ENCODE peak calls at places on chromosomes 13 and 19, in four cellular contexts. One of them, this sample, is unnamed.

GRCh38 chr13:53141336-53141735 is 112.7 kb downstream of the OLFM4 start:
- DNase-seq in H1: no peak
- DNase-seq in GM12878: no peak
- DNase-seq in K562: no peak
- DNase-seq in this sample: no peak

GRCh38 chr13:19181621-19182485 is at the start of gene TUBA3C:
- DNase-seq in H1: no peak
- DNase-seq in GM12878: no peak
- DNase-seq in K562: peak
- DNase-seq in this sample: no peak

GRCh38 chr13:73248711-73249580 is 190.1 kb downstream of the KLF5 start:
- DNase-seq in H1: peak
- DNase-seq in GM12878: no peak
- DNase-seq in K562: no peak
- DNase-seq in this sample: no peak

GRCh38 chr13:46627462-46627861 is 74.5 kb downstream of the LRCH1 start:
- DNase-seq in H1: no peak
- DNase-seq in GM12878: no peak
- DNase-seq in K562: no peak
- DNase-seq in this sample: no peak

GRCh38 chr19:4183967-4184717 is 1.7 kb downstream of the ANKRD24 start:
- DNase-seq in H1: no peak
- DNase-seq in GM12878: no peak
- DNase-seq in K562: no peak
- DNase-seq in this sample: no peak

GRCh38 chr13:108225440-108225839 is 7.2 kb downstream of the ABHD13 start:
- DNase-seq in H1: no peak
- DNase-seq in GM12878: no peak
- DNase-seq in K562: no peak
- DNase-seq in this sample: no peak

GRCh38 chr19:3175761-3176714 is 2.5 kb upstream of the S1PR4 start:
- DNase-seq in H1: no peak
- DNase-seq in GM12878: peak
- DNase-seq in K562: no peak
- DNase-seq in this sample: no peak

GRCh38 chr13:50626031-50626643 is 217.4 kb downstream of the DLEU7 start:
- DNase-seq in H1: no peak
- DNase-seq in GM12878: no peak
- DNase-seq in K562: peak
- DNase-seq in this sample: no peak

GRCh38 chr13:111475488-111475887 is 155.0 kb downstream of the TEX29 start:
- DNase-seq in H1: no peak
- DNase-seq in GM12878: no peak
- DNase-seq in K562: no peak
- DNase-seq in this sample: no peak

GRCh38 chr13:111270126-111270525 is 50.3 kb upstream of the TEX29 start:
- DNase-seq in H1: no peak
- DNase-seq in GM12878: no peak
- DNase-seq in K562: no peak
- DNase-seq in this sample: no peak

GRCh38 chr13:62040806-62041205 is 625.2 kb upstream of the PCDH20 start:
- DNase-seq in H1: no peak
- DNase-seq in GM12878: no peak
- DNase-seq in K562: no peak
- DNase-seq in this sample: no peak

GRCh38 chr13:99378985-99379734 is 72.0 kb upstream of the GPR183 start:
- DNase-seq in H1: peak
- DNase-seq in GM12878: no peak
- DNase-seq in K562: no peak
- DNase-seq in this sample: no peak

GRCh38 chr13:76012091-76012721 is 376.1 kb downstream of the LMO7 start:
- DNase-seq in H1: no peak
- DNase-seq in GM12878: no peak
- DNase-seq in K562: no peak
- DNase-seq in this sample: no peak

GRCh38 chr13:30866692-30867669 is 39.1 kb upstream of the MEDAG start:
- DNase-seq in H1: no peak
- DNase-seq in GM12878: no peak
- DNase-seq in K562: no peak
- DNase-seq in this sample: no peak

GRCh38 chr13:111204438-111205177 is 89.5 kb downstream of the ARHGEF7 start:
- DNase-seq in H1: no peak
- DNase-seq in GM12878: no peak
- DNase-seq in K562: peak
- DNase-seq in this sample: peak

GRCh38 chr19:47691782-47692181 is 21.4 kb upstream of the EHD2 start:
- DNase-seq in H1: no peak
- DNase-seq in GM12878: no peak
- DNase-seq in K562: no peak
- DNase-seq in this sample: no peak

GRCh38 chr19:12769689-12770088 is 5.7 kb downstream of the HOOK2 start:
- DNase-seq in H1: peak
- DNase-seq in GM12878: no peak
- DNase-seq in K562: no peak
- DNase-seq in this sample: no peak

GRCh38 chr13:110811008-110811720 is 97.7 kb downstream of the ING1 start:
- DNase-seq in H1: no peak
- DNase-seq in GM12878: no peak
- DNase-seq in K562: no peak
- DNase-seq in this sample: no peak

GRCh38 chr19:46533085-46534081 is 37.7 kb upstream of the PNMA8B start:
- DNase-seq in H1: no peak
- DNase-seq in GM12878: no peak
- DNase-seq in K562: no peak
- DNase-seq in this sample: no peak

GRCh38 chr13:40589285-40590109 is 76.9 kb downstream of the FOXO1 start:
- DNase-seq in H1: no peak
- DNase-seq in GM12878: peak
- DNase-seq in K562: no peak
- DNase-seq in this sample: peak

GRCh38 chr19:4301590-4302237 is 475 bp downstream of the TMIGD2 start:
- DNase-seq in H1: no peak
- DNase-seq in GM12878: no peak
- DNase-seq in K562: no peak
- DNase-seq in this sample: no peak

GRCh38 chr19:47729468-47729798 is 15.9 kb upstream of the NOP53 start:
- DNase-seq in H1: no peak
- DNase-seq in GM12878: no peak
- DNase-seq in K562: peak
- DNase-seq in this sample: no peak

GRCh38 chr13:77207943-77208342 is 119.0 kb downstream of the MYCBP2 start:
- DNase-seq in H1: no peak
- DNase-seq in GM12878: no peak
- DNase-seq in K562: no peak
- DNase-seq in this sample: no peak

GRCh38 chr19:3324405-3324856 is 42.0 kb upstream of the NFIC start:
- DNase-seq in H1: no peak
- DNase-seq in GM12878: no peak
- DNase-seq in K562: peak
- DNase-seq in this sample: peak

GRCh38 chr13:93867481-93867880 is 612.0 kb downstream of the DCT start:
- DNase-seq in H1: no peak
- DNase-seq in GM12878: no peak
- DNase-seq in K562: no peak
- DNase-seq in this sample: no peak

GRCh38 chr13:107554355-107554905 is 660.9 kb downstream of the LIG4 start:
- DNase-seq in H1: no peak
- DNase-seq in GM12878: no peak
- DNase-seq in K562: no peak
- DNase-seq in this sample: no peak

DNA sequence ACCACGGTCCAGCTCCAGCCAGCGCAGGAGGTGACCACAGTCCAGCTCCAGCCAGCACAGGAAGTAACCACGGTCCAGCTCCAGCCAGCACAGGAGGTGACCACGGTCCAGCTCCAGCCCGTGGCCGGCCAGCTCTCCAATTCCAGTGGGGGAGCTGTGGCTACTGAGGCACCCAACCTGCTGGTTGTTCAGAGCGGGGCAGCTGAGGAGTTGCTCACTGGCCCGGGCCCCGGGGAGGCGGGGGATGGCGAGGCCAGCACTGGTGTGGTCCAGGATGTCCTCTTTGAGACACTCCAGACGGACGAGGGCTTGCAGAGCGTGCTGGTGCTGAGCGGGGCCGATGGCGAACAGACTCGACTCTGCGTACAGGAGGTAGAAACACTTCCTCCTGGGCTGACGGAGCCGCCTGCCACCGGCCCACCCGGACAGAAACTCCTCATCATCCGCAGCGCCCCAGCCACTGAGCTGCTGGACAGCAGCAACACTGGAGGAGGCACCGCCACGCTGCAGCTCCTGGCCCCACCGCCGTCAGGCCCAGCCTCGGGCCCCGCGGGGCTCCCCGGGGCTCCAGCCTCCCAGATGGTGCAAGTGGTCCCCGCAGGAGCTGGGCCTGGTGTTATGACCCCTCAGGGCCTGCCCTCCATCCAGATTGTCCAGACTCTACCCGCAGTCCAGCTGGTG is 1.2 kb upstream of the NAT14 start:
- DNase-seq in H1: no peak
- DNase-seq in GM12878: no peak
- DNase-seq in K562: no peak
- DNase-seq in this sample: no peak
- H3K9ac ChIP-seq in H1: no peak
- H3K9ac ChIP-seq in GM12878: no peak
- H3K9ac ChIP-seq in K562: no peak
- H3K9ac ChIP-seq in this sample: no peak

DNA sequence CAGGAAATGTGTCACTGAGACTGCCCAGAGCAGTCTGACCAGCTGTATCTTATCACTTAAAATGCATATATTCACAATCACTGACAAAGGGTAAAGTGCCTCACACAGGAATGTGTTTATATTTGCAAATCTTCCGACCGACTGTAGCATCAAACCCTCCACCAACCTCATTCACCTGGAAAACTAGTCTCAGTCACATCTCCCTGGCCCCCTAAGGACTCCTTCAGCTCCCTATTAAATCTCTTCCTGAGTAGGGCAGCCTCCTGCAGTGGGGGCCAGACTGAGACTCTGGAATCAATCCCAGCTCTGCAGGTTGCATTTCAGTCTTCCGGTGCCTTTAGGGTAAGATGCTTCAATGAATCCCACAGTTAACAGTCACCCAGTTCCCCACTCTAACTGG is 738.2 kb upstream of the SLITRK5 start:
- DNase-seq in H1: peak
- DNase-seq in GM12878: no peak
- DNase-seq in K562: no peak
- DNase-seq in this sample: no peak
- TF ChIP-seq HDAC2 in H1: peak
- TF ChIP-seq HDAC2 in GM12878: no peak
- TF ChIP-seq HDAC2 in K562: no peak
- TF ChIP-seq HDAC2 in this sample: no peak

GRCh38 chr13:101626925-101627555 is 174.6 kb downstream of the ITGBL1 start:
- DNase-seq in H1: no peak
- DNase-seq in GM12878: peak
- DNase-seq in K562: no peak
- DNase-seq in this sample: no peak
- H3K9ac ChIP-seq in H1: no peak
- H3K9ac ChIP-seq in GM12878: no peak
- H3K9ac ChIP-seq in K562: no peak
- H3K9ac ChIP-seq in this sample: no peak

DNA sequence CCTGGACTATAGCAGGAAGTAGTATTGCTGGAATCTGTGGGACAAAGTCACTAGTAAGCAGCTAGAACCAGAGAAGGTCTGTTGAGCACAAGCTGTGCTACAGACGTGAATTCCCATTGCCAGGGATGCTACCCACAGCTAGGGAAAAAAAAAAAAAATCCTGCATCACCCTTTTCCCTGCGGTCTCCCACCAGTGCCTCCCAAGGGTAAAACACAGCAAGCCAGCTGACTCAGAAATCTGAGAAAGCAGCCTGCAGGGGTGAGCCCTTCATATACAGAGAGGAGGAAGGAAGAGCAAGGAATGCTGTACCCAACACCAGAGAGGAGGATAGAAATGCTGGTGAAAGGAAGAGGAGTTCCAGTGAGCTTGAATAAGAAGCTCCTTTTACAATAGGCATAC is 10.1 kb downstream of the ENOX1 start:
- DNase-seq in H1: no peak
- DNase-seq in GM12878: no peak
- DNase-seq in K562: no peak
- DNase-seq in this sample: no peak
- TF ChIP-seq HDAC2 in H1: no peak
- TF ChIP-seq HDAC2 in GM12878: no peak
- TF ChIP-seq HDAC2 in K562: no peak
- TF ChIP-seq HDAC2 in this sample: no peak

GRCh38 chr19:28841531-28841930 is 371.4 kb downstream of the UQCRFS1 start:
- DNase-seq in H1: no peak
- DNase-seq in GM12878: no peak
- DNase-seq in K562: no peak
- DNase-seq in this sample: no peak
- H3K9ac ChIP-seq in H1: no peak
- H3K9ac ChIP-seq in GM12878: no peak
- H3K9ac ChIP-seq in K562: no peak
- H3K9ac ChIP-seq in this sample: no peak

DNA sequence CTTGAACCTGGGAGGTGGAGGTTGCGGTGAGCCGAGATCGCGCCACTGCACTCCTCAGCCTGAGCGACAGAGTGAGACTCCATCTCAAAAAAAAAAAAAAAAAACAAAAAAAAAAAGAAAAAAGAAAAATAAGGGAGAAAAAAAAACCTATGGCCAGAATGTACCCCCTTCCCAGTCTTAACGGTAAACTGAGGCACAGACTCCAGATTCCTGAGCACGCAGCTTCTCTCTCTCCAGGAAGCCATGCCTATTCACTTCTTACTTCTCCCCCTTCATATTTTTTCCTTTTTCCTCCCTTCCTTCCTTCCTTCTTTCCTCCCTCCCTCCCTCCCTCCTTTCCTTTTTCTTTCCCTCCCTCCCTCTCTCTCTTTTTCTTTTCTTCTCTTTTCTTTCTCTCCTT is 5.4 kb downstream of the ADGRE2 start:
- DNase-seq in H1: no peak
- DNase-seq in GM12878: no peak
- DNase-seq in K562: no peak
- DNase-seq in this sample: no peak
- TF ChIP-seq HDAC2 in H1: no peak
- TF ChIP-seq HDAC2 in GM12878: no peak
- TF ChIP-seq HDAC2 in K562: no peak
- TF ChIP-seq HDAC2 in this sample: no peak

This sample was measured in HepG2.